ENCODE peak calls at places on chromosomes 6 and 20, in five cellular contexts. I is AG08395, S is Caco-2, Y is endothelial cell, D is NCI-H69. O is an unnamed sample.

GRCh38 chr20:46050444-46050843 is 21.4 kb downstream of the SLC12A5 start:
- DNase-seq in D (no peak), S (peak), Y (no peak), I (no peak), O (no peak)

GRCh38 chr20:17023036-17023435 is 203.8 kb upstream of the PCSK2 start:
- DNase-seq in D (no peak), Y (no peak), I (no peak), S (no peak), O (no peak)

GRCh38 chr20:19964289-19965263 is 52.6 kb upstream of the NAA20 start:
- DNase-seq in S (peak), I (peak), Y (no peak), D (peak), O (peak)

GRCh38 chr20:32634041-32634805 is 39.5 kb downstream of the C20orf203 start:
- DNase-seq in S (no peak), D (peak), Y (no peak), I (no peak), O (no peak)

GRCh38 chr6:35933844-35934243 is 12.9 kb upstream of the SRPK1 start:
- DNase-seq in Y (no peak), I (no peak), D (no peak), S (no peak), O (no peak)

GRCh38 chr6:157607317-157608109 is 215.5 kb upstream of the SNX9 start:
- DNase-seq in Y (peak), I (no peak), S (no peak), D (no peak), O (no peak)

GRCh38 chr6:85418059-85418458 is 31.8 kb upstream of the NT5E start:
- DNase-seq in I (peak), D (no peak), Y (no peak), S (no peak), O (no peak)

GRCh38 chr6:72769459-72770125 is 147.7 kb downstream of the KCNQ5 start:
- DNase-seq in D (no peak), I (no peak), Y (no peak), S (no peak), O (no peak)

GRCh38 chr6:134029495-134030455 is 22.6 kb downstream of the SLC2A12 start:
- DNase-seq in I (no peak), S (no peak), Y (no peak), D (peak), O (no peak)

GRCh38 chr20:22619806-22620205 is 35.4 kb upstream of the FOXA2 start:
- DNase-seq in S (no peak), Y (no peak), D (no peak), I (no peak), O (no peak)

GRCh38 chr6:170018422-170019258 is 267.2 kb downstream of the ERMARD start:
- DNase-seq in S (no peak), Y (no peak), D (no peak), I (no peak), O (no peak)

GRCh38 chr6:95279641-95280040 is 297.7 kb upstream of the MANEA start:
- DNase-seq in D (peak), S (no peak), Y (no peak), I (no peak), O (no peak)

GRCh38 chr6:165676435-165677068 is 13.5 kb upstream of the PDE10A start:
- DNase-seq in Y (no peak), S (no peak), D (no peak), I (no peak), O (no peak)

GRCh38 chr20:59015812-59016711 is 3.2 kb upstream of the TUBB1 start:
- DNase-seq in I (no peak), S (peak), Y (no peak), D (no peak), O (no peak)

GRCh38 chr6:85490516-85491248 is 40.8 kb downstream of the NT5E start:
- DNase-seq in Y (no peak), D (no peak), I (no peak), S (no peak), O (no peak)